ENCODE peak calls at places on chromosomes 6 and 20, in seven cellular contexts. S, G, A, H, X, P and C are unnamed samples.

GRCh38 chr6:135932651-135933050 is 81.2 kb downstream of the PDE7B start:
- DNase-seq in H (no peak), P (peak), A (no peak), X (no peak), S (no peak), G (no peak), C (no peak)

GRCh38 chr6:57224769-57225515 is 2.8 kb upstream of the RAB23 start:
- DNase-seq in S (no peak), A (peak), G (peak), X (no peak), H (peak), P (peak), C (no peak)

GRCh38 chr6:53439556-53439955 is 90.8 kb upstream of the ELOVL5 start:
- DNase-seq in G (no peak), P (no peak), S (no peak), A (no peak), H (peak), X (no peak), C (no peak)

GRCh38 chr6:81767163-81768000 is 14.9 kb upstream of the TENT5A start:
- DNase-seq in G (peak), S (no peak), A (peak), H (peak), X (no peak), P (peak), C (no peak)

GRCh38 chr6:130409394-130410095 is 43.7 kb downstream of the TMEM200A start:
- DNase-seq in X (no peak), P (no peak), H (peak), A (no peak), G (no peak), S (no peak), C (no peak)

GRCh38 chr6:73803562-73804221 is 107.7 kb downstream of the CD109 start:
- DNase-seq in X (peak), S (peak), H (peak), G (peak), P (peak), A (peak), C (peak)

GRCh38 chr20:61966492-61967244 is 99.0 kb downstream of the TAF4 start:
- DNase-seq in G (no peak), X (no peak), A (no peak), S (peak), P (no peak), H (no peak), C (no peak)

GRCh38 chr6:31070711-31071197 is 41.6 kb downstream of the C6orf15 start:
- DNase-seq in X (peak), H (peak), P (peak), G (peak), A (peak), S (peak), C (peak)

GRCh38 chr6:16337280-16337975 is 99.0 kb downstream of the GMPR start:
- DNase-seq in X (no peak), H (peak), P (no peak), G (no peak), S (no peak), A (peak), C (no peak)

GRCh38 chr20:49583669-49584417 is 15.9 kb upstream of the PTGIS start:
- DNase-seq in H (peak), S (no peak), P (peak), G (no peak), X (no peak), A (peak), C (no peak)

GRCh38 chr6:31971279-31971992 is 502 bp downstream of the DXO start:
- DNase-seq in G (no peak), H (no peak), P (no peak), A (no peak), X (no peak), S (peak), C (no peak)

GRCh38 chr6:19035454-19035853 is 648.3 kb downstream of the RNF144B start:
- DNase-seq in H (no peak), A (no peak), X (no peak), P (no peak), S (no peak), G (no peak), C (no peak)
- H2BK5ac ChIP-seq in H (no peak), A (no peak), X (no peak), P (no peak), S (no peak), G (no peak), C (no peak)

GRCh38 chr6:164692772-164693171 is 616.6 kb downstream of the C6orf118 start:
- DNase-seq in P (no peak), A (no peak), G (peak), S (no peak), X (no peak), H (no peak), C (no peak)

GRCh38 chr6:164700497-164700896 is 608.9 kb downstream of the C6orf118 start:
- DNase-seq in S (no peak), A (no peak), X (no peak), H (no peak), P (no peak), G (no peak), C (no peak)

GRCh38 chr6:164693934-164694333 is 615.5 kb downstream of the C6orf118 start:
- DNase-seq in A (no peak), H (no peak), P (no peak), S (no peak), G (peak), X (no peak), C (no peak)

GRCh38 chr6:164690702-164691500 is 618.5 kb downstream of the C6orf118 start:
- DNase-seq in S (no peak), G (no peak), P (no peak), A (no peak), H (no peak), X (no peak), C (no peak)

GRCh38 chr6:164695896-164696295 is 613.5 kb downstream of the C6orf118 start:
- DNase-seq in S (no peak), X (no peak), A (no peak), P (no peak), H (no peak), G (no peak), C (no peak)
- H2BK5ac ChIP-seq in S (no peak), X (no peak), A (no peak), P (no peak), H (no peak), G (no peak), C (no peak)

GRCh38 chr6:90149280-90149679 is 147.4 kb downstream of the BACH2 start:
- DNase-seq in A (no peak), S (no peak), G (no peak), H (no peak), X (no peak), P (peak), C (no peak)

GRCh38 chr6:90154666-90155065 is 142.0 kb downstream of the BACH2 start:
- DNase-seq in A (no peak), P (no peak), X (no peak), S (no peak), G (no peak), H (no peak), C (no peak)

GRCh38 chr6:90155114-90155513 is 141.5 kb downstream of the BACH2 start:
- DNase-seq in A (no peak), G (no peak), H (peak), P (no peak), X (no peak), S (no peak), C (no peak)

GRCh38 chr6:90148867-90149266 is 147.8 kb downstream of the BACH2 start:
- DNase-seq in S (no peak), A (no peak), X (no peak), G (no peak), P (no peak), H (no peak), C (no peak)

GRCh38 chr6:90151827-90152449 is 144.7 kb downstream of the BACH2 start:
- DNase-seq in P (no peak), G (no peak), H (no peak), S (no peak), A (no peak), X (no peak), C (no peak)
- H2BK5ac ChIP-seq in P (no peak), G (no peak), H (no peak), S (no peak), A (no peak), X (no peak), C (no peak)

GRCh38 chr6:8279094-8279805 is 156.1 kb downstream of the SLC35B3 start:
- DNase-seq in P (no peak), A (no peak), X (no peak), G (no peak), H (no peak), S (no peak), C (no peak)

GRCh38 chr6:8277769-8278168 is 157.6 kb downstream of the SLC35B3 start:
- DNase-seq in G (peak), A (no peak), H (no peak), S (no peak), P (no peak), X (no peak), C (peak)

GRCh38 chr6:8278562-8278961 is 156.8 kb downstream of the SLC35B3 start:
- DNase-seq in P (no peak), G (no peak), X (no peak), S (no peak), A (no peak), H (no peak), C (no peak)

DNA sequence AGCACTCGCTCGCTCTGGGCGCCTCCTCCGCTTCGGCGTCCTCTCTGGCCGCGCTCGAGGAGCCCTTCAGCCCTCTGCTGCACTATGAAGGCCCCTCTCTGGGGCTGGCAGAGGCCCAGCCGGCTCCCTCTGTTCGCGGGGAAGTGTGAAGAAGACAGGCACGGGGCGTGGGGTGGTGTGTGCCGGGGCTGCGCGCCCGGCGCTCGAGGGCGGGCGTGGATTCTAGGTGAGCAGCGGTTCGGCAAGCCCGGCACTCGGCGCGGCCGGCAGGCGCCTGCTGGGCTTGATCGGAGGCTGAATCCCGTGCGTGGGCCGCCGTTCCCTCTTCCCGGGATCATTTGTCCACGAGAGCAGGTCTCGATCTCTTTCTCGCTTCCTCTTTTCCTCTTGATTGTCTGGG is 153.0 kb downstream of the SLC35B3 start:
- DNase-seq in H (no peak), S (no peak), P (no peak), X (no peak), G (no peak), A (no peak), C (no peak)
- H2BK5ac ChIP-seq in H (no peak), S (no peak), P (no peak), X (peak), G (no peak), A (no peak), C (no peak)

DNA sequence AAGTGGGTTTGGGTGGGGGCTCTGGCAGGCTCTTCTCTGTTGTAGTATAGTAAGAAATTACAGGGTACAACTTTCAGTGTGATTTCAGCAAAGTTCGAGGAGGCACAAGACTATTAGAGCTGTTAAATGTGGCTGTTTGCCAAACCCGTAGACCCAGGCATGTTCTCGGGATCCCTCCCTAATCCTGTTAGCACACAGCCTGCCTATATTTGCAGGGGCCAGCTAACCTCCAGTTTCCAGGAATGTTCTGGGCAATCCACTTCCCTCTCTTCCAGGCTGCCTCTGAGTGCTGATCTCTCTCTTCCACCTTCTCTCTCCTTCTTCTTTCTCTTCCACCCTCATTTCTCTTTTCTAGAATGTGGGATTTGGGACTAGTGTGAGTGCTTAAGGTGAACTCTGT is 34.8 kb upstream of the ZFP64 start:
- DNase-seq in H (no peak), G (no peak), X (no peak), S (no peak), P (no peak), A (no peak), C (no peak)
- H2BK5ac ChIP-seq in H (no peak), G (no peak), X (no peak), S (no peak), P (no peak), A (no peak), C (no peak)